ENCODE peak calls at places on chromosomes 11 and 22, in seven cellular contexts. H is frontal cortex; R is AG09309; W is stimulated activated CD4-positive, alpha-beta T cell treated with anti-CD3 and anti-CD28 coated beads, Interleukin-1b, Interleukin-23, amount 100 ng/mL, for 48 hours; A is activated naive CD4-positive, alpha-beta T cell; G is activated gamma-delta T cell; X is amygdala. T is an unnamed sample.

GRCh38 chr11:121881806-121882205 is 234.2 kb downstream of the BLID start:
- DNase-seq in H (no peak), R (peak; percentile 81), W (no peak), A (no peak), G (no peak), X (no peak), T (no peak)

GRCh38 chr11:45102810-45103621 is 43.4 kb upstream of the PRDM11 start:
- DNase-seq in H (peak; percentile 72), R (peak; percentile 57), W (peak; percentile 74), A (peak; percentile 27), G (no peak), X (peak; percentile 43), T (peak; percentile 83)

GRCh38 chr11:21556936-21557335 is 635.9 kb upstream of the ANO5 start:
- DNase-seq in H (no peak), R (no peak), W (no peak), A (no peak), G (no peak), X (no peak), T (no peak)

GRCh38 chr11:116930586-116930985 is 93.2 kb upstream of the APOA1 start:
- DNase-seq in H (no peak), R (no peak), W (no peak), A (no peak), G (no peak), X (no peak), T (no peak)

GRCh38 chr22:36366291-36366708 is 21.5 kb downstream of the MYH9 start:
- DNase-seq in H (no peak), R (no peak), W (no peak), A (no peak), G (no peak), X (no peak), T (no peak)

GRCh38 chr11:1228921-1229451 is 6.1 kb downstream of the MUC5B start:
- DNase-seq in H (no peak), R (no peak), W (no peak), A (no peak), G (no peak), X (no peak), T (no peak)

GRCh38 chr11:41497974-41498373 is 38.5 kb upstream of the LRRC4C start:
- DNase-seq in H (no peak), R (no peak), W (no peak), A (no peak), G (no peak), X (no peak), T (no peak)

GRCh38 chr11:95132956-95133355 is 43.3 kb downstream of the ENDOD1 start:
- DNase-seq in H (no peak), R (no peak), W (no peak), A (no peak), G (no peak), X (no peak), T (no peak)

GRCh38 chr22:27990879-27991278 is 71.8 kb upstream of the PITPNB start:
- DNase-seq in H (peak; percentile 65), R (no peak), W (no peak), A (no peak), G (no peak), X (no peak), T (peak; percentile 65)

GRCh38 chr11:1407668-1408067 is 17.9 kb downstream of the BRSK2 start:
- DNase-seq in H (no peak), R (no peak), W (no peak), A (no peak), G (no peak), X (no peak), T (no peak)

GRCh38 chr22:38124236-38124974 is 13.9 kb upstream of the BAIAP2L2 start:
- DNase-seq in H (no peak), R (no peak), W (no peak), A (no peak), G (no peak), X (no peak), T (no peak)

GRCh38 chr11:112670806-112671570 is 290.2 kb upstream of the NCAM1 start:
- DNase-seq in H (no peak), R (no peak), W (no peak), A (no peak), G (no peak), X (peak; percentile 38), T (no peak)

GRCh38 chr11:111949519-111950426 is 12.6 kb downstream of the DIXDC1 start:
- DNase-seq in H (no peak), R (no peak), W (no peak), A (no peak), G (no peak), X (no peak), T (no peak)

GRCh38 chr22:25627271-25627848 is 62.9 kb downstream of the GRK3 start:
- DNase-seq in H (no peak), R (no peak), W (no peak), A (no peak), G (no peak), X (no peak), T (no peak)

GRCh38 chr11:102368472-102368871 is 21.5 kb downstream of the BIRC2 start:
- DNase-seq in H (no peak), R (no peak), W (no peak), A (no peak), G (no peak), X (no peak), T (peak; percentile 81)

GRCh38 chr11:111797145-111797581 is 31.0 kb upstream of the PPP2R1B start:
- DNase-seq in H (no peak), R (no peak), W (no peak), A (no peak), G (no peak), X (no peak), T (peak; percentile 22)

GRCh38 chr11:38476808-38477565 is 1879.0 kb upstream of the RAG2 start:
- DNase-seq in H (no peak), R (no peak), W (no peak), A (no peak), G (no peak), X (no peak), T (no peak)

GRCh38 chr11:125724125-125724524 is 22.0 kb upstream of the PATE1 start:
- DNase-seq in H (no peak), R (no peak), W (no peak), A (no peak), G (no peak), X (no peak), T (no peak)

GRCh38 chr22:49896201-49896600 is 22.0 kb downstream of the ALG12 start:
- DNase-seq in H (no peak), R (no peak), W (no peak), A (no peak), G (no peak), X (no peak), T (no peak)

T was measured in GM13976.